ENCODE peak calls at places on chromosomes 5 and 9, in nine cellular contexts. C, G, W, A, L, P, Y, N and U are unnamed samples.

GRCh38 chr9:97072285-97072770 is 33.4 kb upstream of the CTSV start:
- DNase-seq in C (no peak), G (no peak), W (no peak), A (no peak), L (no peak), P (no peak), Y (no peak), N (no peak), U (no peak)

GRCh38 chr9:35828716-35829083 is at the start of gene FAM221B:
- DNase-seq in C (no peak), G (peak), W (no peak), A (peak), L (no peak), P (no peak), Y (no peak), N (no peak), U (no peak)

GRCh38 chr9:126301985-126302603 is 24.5 kb upstream of the MVB12B start:
- DNase-seq in C (peak), G (peak), W (peak), A (no peak), L (peak), P (peak), Y (peak), N (peak), U (peak)

GRCh38 chr5:137191179-137191578 is 307.9 kb downstream of the SPOCK1 start:
- DNase-seq in C (no peak), G (no peak), W (peak), A (no peak), L (no peak), P (no peak), Y (no peak), N (no peak), U (no peak)

GRCh38 chr5:55072668-55073067 is 29.8 kb upstream of the GZMA start:
- DNase-seq in C (no peak), G (no peak), W (no peak), A (no peak), L (no peak), P (peak), Y (no peak), N (no peak), U (no peak)

GRCh38 chr9:32709871-32710270 is 73.5 kb upstream of the TMEM215 start:
- DNase-seq in C (no peak), G (no peak), W (no peak), A (no peak), L (no peak), P (no peak), Y (no peak), N (no peak), U (no peak)

GRCh38 chr5:140239939-140240700 is 62.8 kb downstream of the PFDN1 start:
- DNase-seq in C (no peak), G (peak), W (peak), A (peak), L (no peak), P (peak), Y (peak), N (no peak), U (peak)

GRCh38 chr5:135437796-135438560 is 9.2 kb downstream of the DCANP1 start:
- DNase-seq in C (peak), G (peak), W (peak), A (peak), L (peak), P (no peak), Y (peak), N (peak), U (peak)

GRCh38 chr5:141855265-141856029 is 22.8 kb downstream of the PCDH1 start:
- DNase-seq in C (no peak), G (peak), W (no peak), A (no peak), L (no peak), P (no peak), Y (no peak), N (peak), U (no peak)

GRCh38 chr5:150449491-150450339 is at the start of gene RPS14:
- DNase-seq in C (peak), G (peak), W (peak), A (peak), L (peak), P (peak), Y (peak), N (peak), U (peak)

GRCh38 chr5:79642210-79642609 is 30.0 kb downstream of the TENT2 start:
- DNase-seq in C (peak), G (no peak), W (peak), A (no peak), L (no peak), P (no peak), Y (no peak), N (no peak), U (no peak)

GRCh38 chr5:31913796-31914188 is 260.3 kb downstream of the GOLPH3 start:
- DNase-seq in C (no peak), G (no peak), W (no peak), A (no peak), L (no peak), P (no peak), Y (no peak), N (no peak), U (no peak)

GRCh38 chr5:54703091-54703490 is 185.5 kb downstream of the SNX18 start:
- DNase-seq in C (peak), G (peak), W (peak), A (no peak), L (peak), P (peak), Y (peak), N (no peak), U (peak)

GRCh38 chr9:34575775-34576592 is 13.5 kb downstream of the CNTFR start:
- DNase-seq in C (no peak), G (no peak), W (no peak), A (no peak), L (no peak), P (no peak), Y (no peak), N (no peak), U (no peak)

GRCh38 chr5:170402508-170402907 is 13.3 kb upstream of the KCNMB1 start:
- DNase-seq in C (no peak), G (no peak), W (no peak), A (no peak), L (no peak), P (no peak), Y (no peak), N (no peak), U (no peak)

GRCh38 chr9:72577212-72577753 is 55.9 kb downstream of the TMC1 start:
- DNase-seq in C (peak), G (no peak), W (peak), A (no peak), L (peak), P (peak), Y (peak), N (no peak), U (no peak)

GRCh38 chr5:176735383-176736265 is 74.7 kb upstream of the UNC5A start:
- DNase-seq in C (no peak), G (no peak), W (no peak), A (peak), L (no peak), P (no peak), Y (no peak), N (no peak), U (no peak)

GRCh38 chr9:108568093-108568492 is 287.7 kb downstream of the ACTL7B start:
- DNase-seq in C (no peak), G (no peak), W (no peak), A (no peak), L (no peak), P (no peak), Y (no peak), N (no peak), U (no peak)

GRCh38 chr5:38381361-38381760 is 123.0 kb downstream of the EGFLAM start:
- DNase-seq in C (no peak), G (no peak), W (no peak), A (no peak), L (no peak), P (no peak), Y (no peak), N (no peak), U (no peak)

GRCh38 chr5:2068515-2068914 is 185.8 kb upstream of the IRX4 start:
- DNase-seq in C (no peak), G (no peak), W (no peak), A (no peak), L (no peak), P (no peak), Y (no peak), N (no peak), U (no peak)

GRCh38 chr9:131394464-131395026 is 659 bp downstream of the PRRC2B start:
- DNase-seq in C (no peak), G (peak), W (no peak), A (no peak), L (no peak), P (peak), Y (no peak), N (peak), U (no peak)

GRCh38 chr5:36629729-36630128 is 23.3 kb downstream of the SLC1A3 start:
- DNase-seq in C (no peak), G (no peak), W (peak), A (no peak), L (no peak), P (no peak), Y (no peak), N (no peak), U (no peak)

GRCh38 chr9:16421534-16421933 is 448.9 kb downstream of the BNC2 start:
- DNase-seq in C (no peak), G (no peak), W (peak), A (no peak), L (no peak), P (no peak), Y (no peak), N (no peak), U (peak)

GRCh38 chr5:142324871-142325676 is at the start of gene SPRY4:
- DNase-seq in C (peak), G (peak), W (peak), A (peak), L (peak), P (peak), Y (peak), N (peak), U (peak)

GRCh38 chr5:143569722-143570567 is 166.5 kb upstream of the NR3C1 start:
- DNase-seq in C (no peak), G (no peak), W (no peak), A (no peak), L (no peak), P (no peak), Y (peak), N (no peak), U (no peak)

GRCh38 chr9:87725356-87725899 is 491 bp upstream of the CTSL start:
- DNase-seq in C (no peak), G (peak), W (peak), A (no peak), L (no peak), P (no peak), Y (peak), N (no peak), U (peak)

GRCh38 chr5:143495124-143495523 is 91.6 kb upstream of the NR3C1 start:
- DNase-seq in C (no peak), G (no peak), W (no peak), A (no peak), L (no peak), P (no peak), Y (peak), N (no peak), U (no peak)

GRCh38 chr5:98827161-98827560 is 53.7 kb downstream of the RGMB start:
- DNase-seq in C (peak), G (no peak), W (peak), A (no peak), L (peak), P (peak), Y (peak), N (no peak), U (peak)

GRCh38 chr9:86126998-86127972 is 27.9 kb upstream of the GOLM1 start:
- DNase-seq in C (peak), G (peak), W (peak), A (peak), L (peak), P (no peak), Y (peak), N (peak), U (peak)

GRCh38 chr5:172919525-172920446 is 39.4 kb upstream of the RPL26L1 start:
- DNase-seq in C (no peak), G (peak), W (peak), A (no peak), L (no peak), P (no peak), Y (peak), N (no peak), U (no peak)

GRCh38 chr9:113593682-113594281 is 130.3 kb downstream of the RGS3 start:
- DNase-seq in C (peak), G (peak), W (peak), A (peak), L (peak), P (peak), Y (peak), N (peak), U (peak)

GRCh38 chr5:111756701-111757581 is at the start of gene NREP:
- DNase-seq in C (peak), G (peak), W (peak), A (peak), L (peak), P (peak), Y (peak), N (peak), U (peak)
- TF ChIP-seq CTCF in C (peak), G (peak), W (peak), A (peak), L (peak), P (peak), Y (peak), N (no peak), U (peak)

GRCh38 chr5:6721442-6721841 is 8.2 kb downstream of the TENT4A start:
- DNase-seq in C (no peak), G (peak), W (no peak), A (no peak), L (no peak), P (no peak), Y (no peak), N (no peak), U (no peak)
- H3K4me3 ChIP-seq in C (no peak), G (peak), W (no peak), A (no peak), L (no peak), P (no peak), Y (peak), N (no peak), U (no peak)

DNA sequence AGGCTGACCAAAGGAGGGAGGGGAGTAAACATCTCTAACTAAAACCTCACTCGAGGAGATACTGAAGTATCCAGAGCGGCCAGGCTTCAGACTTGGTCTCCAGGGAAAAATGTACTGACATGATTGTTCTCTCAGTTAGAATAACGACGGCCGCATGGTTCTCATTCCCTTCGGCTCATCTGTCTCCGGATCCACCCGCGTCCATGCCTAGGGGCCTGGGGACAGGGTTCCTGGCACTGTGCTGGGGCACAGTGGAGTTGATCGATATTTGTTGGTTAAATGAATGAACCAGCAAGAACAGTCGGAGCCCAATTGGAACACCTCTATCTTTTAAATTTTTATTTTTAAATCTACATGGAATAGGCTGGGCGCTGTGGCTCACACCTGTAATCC is 167.1 kb upstream of the PHYKPL start:
- DNase-seq in C (no peak), G (no peak), W (no peak), A (no peak), L (no peak), P (no peak), Y (no peak), N (no peak), U (no peak)
- TF ChIP-seq CTCF in C (no peak), G (no peak), W (no peak), A (no peak), L (no peak), P (no peak), Y (no peak), N (no peak), U (no peak)

GRCh38 chr9:8020161-8020560 is 220.6 kb upstream of the DMAC1 start:
- DNase-seq in C (no peak), G (no peak), W (no peak), A (no peak), L (no peak), P (no peak), Y (no peak), N (no peak), U (no peak)
- H3K4me3 ChIP-seq in C (no peak), G (no peak), W (no peak), A (no peak), L (no peak), P (no peak), Y (no peak), N (no peak), U (no peak)